ENCODE peak calls at places on chromosome 22, in eight cellular contexts. B is cardiac muscle cell, H is AG04450, D is A549, C is H7, G is mammary epithelial cell, U is thoracic aorta, A is skeletal muscle cell. E is an unnamed sample.

GRCh38 chr22:50506611-50507420 is 686 bp downstream of the LMF2 start:
- DNase-seq in C (peak; percentile 83), H (no peak), D (no peak), G (peak; percentile 27), U (no peak), A (no peak), B (no peak), E (no peak)

GRCh38 chr22:50035131-50035881 is 22.7 kb upstream of the IL17REL start:
- DNase-seq in B (no peak), A (no peak), D (no peak), G (no peak), U (no peak), H (no peak), C (peak; percentile 52), E (no peak)

GRCh38 chr22:46663001-46663400 is 42.8 kb downstream of the GRAMD4 start:
- DNase-seq in G (no peak), H (no peak), B (no peak), C (no peak), A (no peak), U (no peak), D (no peak), E (no peak)

GRCh38 chr22:46794491-46794890 is 32.0 kb downstream of the TBC1D22A start:
- DNase-seq in B (no peak), A (no peak), G (no peak), U (no peak), H (no peak), C (no peak), D (no peak), E (no peak)

GRCh38 chr22:24379536-24379935 is 47.9 kb upstream of the ADORA2A start:
- DNase-seq in G (no peak), H (no peak), D (no peak), C (no peak), B (no peak), U (no peak), A (no peak), E (no peak)

GRCh38 chr22:41480397-41480735 is 11.4 kb downstream of the ACO2 start:
- DNase-seq in D (no peak), A (peak; percentile 72), B (no peak), U (no peak), C (no peak), G (no peak), H (peak; percentile 66), E (no peak)

GRCh38 chr22:36166086-36166485 is 5.5 kb upstream of the APOL3 start:
- DNase-seq in H (no peak), B (no peak), C (no peak), D (no peak), G (no peak), A (no peak), U (no peak), E (no peak)

GRCh38 chr22:25663654-25664053 is 78.3 kb upstream of the MYO18B start:
- DNase-seq in B (no peak), U (no peak), A (no peak), D (no peak), C (no peak), G (no peak), H (no peak), E (peak; percentile 48)

GRCh38 chr22:25068701-25069100 is 116.2 kb downstream of the KIAA1671 start:
- DNase-seq in H (no peak), G (no peak), A (no peak), B (no peak), U (no peak), D (no peak), C (peak; percentile 43), E (no peak)

GRCh38 chr22:17106785-17107546 is 14.2 kb downstream of the TMEM121B start:
- DNase-seq in G (no peak), C (peak; percentile 29), H (no peak), B (no peak), U (no peak), A (no peak), D (no peak), E (no peak)

GRCh38 chr22:42228480-42228879 is 42.0 kb downstream of the TCF20 start:
- DNase-seq in U (no peak), H (no peak), B (no peak), A (no peak), C (no peak), G (no peak), D (no peak), E (no peak)

GRCh38 chr22:23820748-23821211 is 18.0 kb downstream of the DERL3 start:
- DNase-seq in G (no peak), U (no peak), A (no peak), H (no peak), C (no peak), D (no peak), B (no peak), E (no peak)

GRCh38 chr22:49972163-49973017 is 11.8 kb downstream of the PIM3 start:
- DNase-seq in B (no peak), A (no peak), H (no peak), G (no peak), U (peak; percentile 2), C (peak; percentile 78), D (no peak), E (no peak)

GRCh38 chr22:30922151-30922611 is 46.4 kb downstream of the MORC2 start:
- DNase-seq in A (peak; percentile 3), G (peak; percentile 33), H (no peak), C (peak; percentile 53), B (peak; percentile 76), D (no peak), U (no peak), E (no peak)
- H3K4me3 ChIP-seq in A (peak overlapping the region; percentile 32), G (no peak overlapping the region), H (peak overlapping the region; percentile 48), C (no peak overlapping the region), B (no peak overlapping the region), D (no peak overlapping the region), U (peak overlapping the region; percentile 72), E (peak overlapping the region; percentile 2)

GRCh38 chr22:22818202-22818538 is 69.4 kb upstream of the IGLL5 start:
- DNase-seq in H (no peak), C (no peak), D (no peak), A (no peak), U (no peak), B (no peak), G (no peak), E (no peak)
- H3K4me3 ChIP-seq in H (no peak overlapping the region), C (no peak overlapping the region), D (no peak overlapping the region), A (no peak overlapping the region), U (no peak overlapping the region), B (no peak overlapping the region), G (no peak overlapping the region), E (no peak overlapping the region)

DNA sequence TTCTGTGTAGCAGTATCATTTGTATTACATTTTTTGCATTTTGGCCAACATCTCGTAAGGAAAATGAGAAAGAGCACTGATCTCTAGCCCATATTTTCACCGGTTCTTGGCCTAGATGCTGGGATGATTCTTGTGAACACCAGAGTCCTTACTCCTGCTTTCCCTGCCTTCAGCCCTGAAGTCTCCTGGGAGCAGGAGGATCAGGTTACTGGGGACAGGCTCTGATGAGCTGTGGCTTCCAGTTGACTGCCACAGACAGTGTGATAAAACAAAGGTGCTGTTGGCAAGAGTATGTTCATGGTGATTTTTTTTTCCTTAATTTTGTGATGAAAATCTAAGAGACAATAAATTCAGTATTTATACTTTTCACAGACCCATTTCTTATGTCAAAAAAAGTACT is 34.2 kb upstream of the ADSL start:
- DNase-seq in C (no peak), A (no peak), D (no peak), G (no peak), B (no peak), H (no peak), U (no peak), E (no peak)
- H3K4me3 ChIP-seq in C (no peak overlapping the region), A (no peak overlapping the region), D (no peak overlapping the region), G (no peak overlapping the region), B (no peak overlapping the region), H (no peak overlapping the region), U (no peak overlapping the region), E (no peak overlapping the region)

DNA sequence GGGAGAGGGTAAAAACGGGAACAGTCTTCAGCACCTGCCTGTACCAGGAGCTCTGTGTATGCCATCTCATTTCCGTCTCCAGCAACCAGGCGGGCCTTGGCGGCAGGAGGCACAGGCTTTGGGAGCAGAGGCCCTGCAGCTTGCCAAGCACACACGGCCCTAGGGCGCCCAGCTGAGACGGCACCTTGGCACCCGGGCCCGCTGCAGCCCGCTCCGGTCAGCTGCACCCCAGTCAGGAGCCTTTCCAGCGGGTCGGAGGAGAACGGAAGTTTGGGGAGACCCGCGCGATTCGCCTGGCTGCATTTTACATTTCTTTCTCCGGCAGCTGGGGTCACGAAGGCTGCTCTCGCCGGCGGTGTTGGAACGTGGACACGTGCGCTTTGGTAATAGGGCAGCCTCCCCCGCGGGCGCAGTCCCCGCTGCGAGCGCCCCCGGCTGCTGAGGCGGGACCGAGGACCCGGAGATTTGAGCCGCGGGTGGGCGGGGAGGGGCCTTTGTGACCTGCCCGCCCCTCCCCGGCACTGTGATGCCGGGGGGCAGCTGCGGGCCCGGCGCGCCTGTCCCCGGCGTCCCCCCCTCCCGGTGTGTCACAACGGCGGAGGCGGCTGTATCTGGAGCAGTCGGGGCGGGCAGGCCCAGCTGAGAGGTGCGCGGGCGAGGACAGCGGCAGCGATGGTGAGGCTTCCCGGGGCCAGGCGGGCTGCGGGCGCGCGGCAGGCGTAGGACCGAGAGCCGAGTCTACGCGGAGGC is at the start of gene TUBA8:
- DNase-seq in G (peak; percentile 25), D (no peak), A (no peak), H (no peak), C (peak; percentile 90), U (peak; percentile 10), B (peak; percentile 36), E (no peak)
- H3K4me3 ChIP-seq in G (peak within 1 kb of the TSS; percentile 28), D (peak within 1 kb of the TSS; percentile 33), A (peak within 1 kb of the TSS; percentile 43), H (peak within 1 kb of the TSS; percentile 53), C (peak within 1 kb of the TSS; percentile 22), U (peak within 1 kb of the TSS; percentile 72), B (peak within 1 kb of the TSS; percentile 33), E (no peak within 1 kb of the TSS)